ENCODE peak calls at places on chromosome 11, in ten cellular contexts. K is kidney; X is AG04450; G is adrenal gland; B is naive thymus-derived CD4-positive, alpha-beta T cell; W is upper lobe of right lung; D is thyroid gland; Z is GM23248; E is NB4; F is esophagus squamous epithelium. J is an unnamed sample.

GRCh38 chr11:118143661-118144185 is 8.9 kb downstream of the SCN4B start:
- DNase-seq in K (no peak), X (no peak), G (no peak), B (no peak), W (peak), D (no peak), Z (no peak), E (no peak), F (no peak), J (no peak)

GRCh38 chr11:44840526-44840925 is 110.2 kb downstream of the TP53I11 start:
- DNase-seq in K (no peak), X (no peak), G (no peak), B (no peak), W (no peak), D (no peak), Z (no peak), E (no peak), F (no peak), J (no peak)

GRCh38 chr11:104151404-104152204 is 12.3 kb downstream of the PDGFD start:
- DNase-seq in K (no peak), X (no peak), G (no peak), B (no peak), W (no peak), D (no peak), Z (peak), E (peak), F (no peak), J (no peak)

GRCh38 chr11:34566736-34567135 is 53.1 kb upstream of the ELF5 start:
- DNase-seq in K (no peak), X (no peak), G (no peak), B (no peak), W (no peak), D (no peak), Z (no peak), E (no peak), F (no peak), J (no peak)

GRCh38 chr11:118339281-118340045 is 3.0 kb downstream of the CD3D start:
- DNase-seq in K (no peak), X (no peak), G (no peak), B (peak), W (no peak), D (no peak), Z (no peak), E (no peak), F (no peak), J (no peak)

GRCh38 chr11:7665473-7666291 is 7.6 kb downstream of the CYB5R2 start:
- DNase-seq in K (peak), X (no peak), G (peak), B (peak), W (peak), D (peak), Z (peak), E (peak), F (peak), J (peak)

GRCh38 chr11:10387209-10388083 is 67.6 kb upstream of the AMPD3 start:
- DNase-seq in K (no peak), X (peak), G (peak), B (no peak), W (no peak), D (peak), Z (peak), E (no peak), F (no peak), J (no peak)

GRCh38 chr11:14454861-14455632 is 44.6 kb downstream of the COPB1 start:
- DNase-seq in K (no peak), X (no peak), G (peak), B (peak), W (no peak), D (no peak), Z (peak), E (peak), F (no peak), J (peak)

GRCh38 chr11:68142028-68142412 is 20.8 kb upstream of the CHKA start:
- DNase-seq in K (no peak), X (no peak), G (no peak), B (peak), W (no peak), D (peak), Z (no peak), E (peak), F (no peak), J (no peak)

GRCh38 chr11:46918087-46918751 is at the start of gene LRP4:
- DNase-seq in K (peak), X (no peak), G (no peak), B (no peak), W (no peak), D (peak), Z (peak), E (peak), F (no peak), J (peak)

GRCh38 chr11:69253028-69253427 is 40.9 kb upstream of the MYEOV start:
- DNase-seq in K (no peak), X (peak), G (no peak), B (no peak), W (no peak), D (no peak), Z (peak), E (no peak), F (no peak), J (no peak)

GRCh38 chr11:86577663-86578636 is 94.5 kb downstream of the ME3 start:
- DNase-seq in K (peak), X (peak), G (peak), B (no peak), W (no peak), D (peak), Z (peak), E (no peak), F (no peak), J (no peak)

GRCh38 chr11:31903225-31904074 is 92.3 kb upstream of the PAX6 start:
- DNase-seq in K (no peak), X (no peak), G (no peak), B (no peak), W (no peak), D (no peak), Z (no peak), E (no peak), F (no peak), J (no peak)

GRCh38 chr11:75813126-75813525 is 1.9 kb upstream of the UVRAG start:
- DNase-seq in K (no peak), X (no peak), G (no peak), B (no peak), W (no peak), D (no peak), Z (no peak), E (no peak), F (no peak), J (no peak)

GRCh38 chr11:117054382-117054781 is 43.8 kb downstream of the SIK3 start:
- DNase-seq in K (no peak), X (no peak), G (no peak), B (no peak), W (no peak), D (no peak), Z (no peak), E (no peak), F (no peak), J (peak)

GRCh38 chr11:87358461-87358860 is 320.7 kb downstream of the TMEM135 start:
- DNase-seq in K (no peak), X (no peak), G (no peak), B (no peak), W (no peak), D (no peak), Z (no peak), E (no peak), F (no peak), J (no peak)

GRCh38 chr11:50298182-50298988 is 265.7 kb downstream of the OR4C45 start:
- DNase-seq in K (no peak), X (no peak), G (no peak), B (no peak), W (no peak), D (no peak), Z (peak), E (no peak), F (no peak), J (no peak)

GRCh38 chr11:77191429-77191822 is 63.4 kb downstream of the MYO7A start:
- DNase-seq in K (peak), X (no peak), G (no peak), B (no peak), W (no peak), D (peak), Z (peak), E (no peak), F (no peak), J (no peak)

GRCh38 chr11:77190331-77191075 is 62.5 kb downstream of the MYO7A start:
- DNase-seq in K (peak), X (no peak), G (no peak), B (no peak), W (no peak), D (no peak), Z (no peak), E (no peak), F (no peak), J (no peak)

GRCh38 chr11:77193915-77194830 is 66.1 kb downstream of the MYO7A start:
- DNase-seq in K (peak), X (no peak), G (no peak), B (no peak), W (no peak), D (no peak), Z (no peak), E (peak), F (no peak), J (peak)

GRCh38 chr11:77193167-77193566 is 65.1 kb downstream of the MYO7A start:
- DNase-seq in K (no peak), X (no peak), G (no peak), B (no peak), W (no peak), D (no peak), Z (no peak), E (no peak), F (no peak), J (no peak)

DNA sequence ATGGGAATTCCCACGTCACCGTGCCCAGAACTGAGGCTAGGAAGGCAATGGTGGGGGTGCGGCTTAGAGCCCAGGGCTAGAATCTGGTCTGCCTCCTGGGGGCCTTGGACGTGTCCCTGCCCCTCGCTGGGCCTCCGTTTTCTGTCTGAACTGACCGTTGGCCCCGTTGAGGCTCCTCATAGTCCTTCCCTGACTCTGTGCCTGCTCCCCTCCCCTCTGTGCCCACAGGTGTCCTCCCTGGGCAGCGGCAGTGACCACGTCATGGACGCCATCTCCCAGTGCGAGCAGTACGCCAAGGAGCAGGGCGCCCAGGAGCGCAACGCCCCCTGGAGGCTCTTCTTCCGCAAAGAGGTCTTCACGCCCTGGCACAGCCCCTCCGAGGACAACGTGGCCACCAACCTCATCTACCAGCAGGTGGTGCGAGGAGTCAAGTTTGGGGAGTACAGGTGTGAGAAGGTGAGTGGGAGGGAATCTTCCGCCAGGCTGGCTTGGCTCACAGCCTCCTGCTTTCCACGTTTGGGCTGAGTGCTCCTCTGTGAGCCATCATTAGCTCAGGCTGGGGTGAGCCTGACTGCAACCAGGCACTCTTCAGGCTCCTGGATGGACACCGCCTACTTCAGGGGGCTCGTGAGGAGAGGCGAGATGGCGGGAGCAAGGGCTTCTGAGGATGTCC is 63.9 kb downstream of the MYO7A start:
- DNase-seq in K (peak), X (no peak), G (peak), B (peak), W (peak), D (peak), Z (peak), E (peak), F (no peak), J (peak)
- H3K4me3 ChIP-seq in K (no peak), X (no peak), G (no peak), B (no peak), W (no peak), D (no peak), Z (peak), E (no peak), F (no peak), J (no peak)

DNA sequence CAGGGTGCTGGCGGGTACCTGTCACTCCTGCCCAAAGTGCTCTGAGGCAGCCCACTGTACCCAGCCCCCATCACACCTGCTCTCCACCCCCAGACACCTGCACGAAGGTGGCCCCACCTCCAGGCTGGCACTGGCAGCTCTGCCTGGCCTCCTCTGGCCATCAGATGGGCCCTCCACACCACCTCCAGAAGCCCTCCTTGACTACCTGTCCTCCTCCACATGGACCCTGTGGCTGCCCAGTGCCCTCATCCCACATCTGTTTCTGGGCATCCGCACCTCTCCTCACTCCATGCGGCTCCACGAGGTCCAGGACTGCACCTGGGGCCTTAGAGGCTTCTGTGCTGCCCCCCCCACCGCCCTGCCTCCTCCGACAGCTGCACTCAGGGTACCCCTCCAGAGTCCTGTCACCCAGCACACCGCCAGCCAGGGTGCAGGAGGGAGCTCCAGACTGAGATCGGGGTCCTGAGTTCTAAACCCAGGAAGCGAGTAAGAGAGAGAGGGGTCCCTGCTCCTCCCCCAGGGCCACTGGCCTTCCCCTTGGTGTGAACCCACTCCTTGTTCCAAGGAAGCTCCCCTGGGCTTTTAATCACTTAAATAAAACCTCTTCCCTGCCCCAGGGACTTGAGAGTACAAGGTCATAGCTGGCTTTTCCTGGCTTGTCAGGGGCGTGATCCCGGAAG is 1.7 kb downstream of the CTSD start:
- DNase-seq in K (peak), X (no peak), G (peak), B (no peak), W (peak), D (no peak), Z (peak), E (no peak), F (no peak), J (no peak)
- H3K4me3 ChIP-seq in K (peak), X (no peak), G (peak), B (peak), W (peak), D (peak), Z (peak), E (no peak), F (peak), J (peak)

DNA sequence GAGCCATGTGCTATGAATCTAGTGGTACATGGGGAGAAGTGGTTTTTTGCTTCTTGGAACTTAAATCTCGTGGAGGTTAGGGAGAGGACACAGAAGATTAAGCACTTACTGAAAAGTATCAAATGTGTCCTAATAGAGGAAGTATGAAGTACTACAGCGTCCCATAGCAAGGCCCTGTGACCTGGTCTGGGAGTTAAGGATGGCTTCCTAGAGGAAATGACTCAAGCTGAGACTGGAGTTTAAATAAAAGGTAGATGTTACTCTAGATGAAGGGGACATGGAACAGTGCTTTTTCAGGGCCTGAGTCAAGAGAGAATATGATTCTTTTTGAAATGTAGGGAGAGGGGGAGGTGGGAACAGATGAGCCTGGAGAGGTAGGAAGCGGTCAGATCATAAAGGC is 202.9 kb downstream of the GRIK4 start:
- DNase-seq in K (no peak), X (no peak), G (peak), B (no peak), W (no peak), D (no peak), Z (peak), E (peak), F (no peak), J (no peak)
- H3K4me3 ChIP-seq in K (no peak), X (no peak), G (no peak), B (no peak), W (no peak), D (no peak), Z (no peak), E (no peak), F (no peak), J (no peak)

GRCh38 chr11:64870176-64870892 is 8.1 kb downstream of the EHD1 start:
- DNase-seq in K (no peak), X (no peak), G (peak), B (no peak), W (no peak), D (no peak), Z (peak), E (peak), F (no peak), J (no peak)
- H3K4me3 ChIP-seq in K (no peak), X (peak), G (no peak), B (peak), W (peak), D (no peak), Z (peak), E (no peak), F (no peak), J (no peak)

GRCh38 chr11:115504279-115505158 is at the start of gene CADM1:
- DNase-seq in K (peak), X (peak), G (peak), B (peak), W (peak), D (peak), Z (peak), E (no peak), F (peak), J (peak)
- H3K4me3 ChIP-seq in K (peak), X (peak), G (peak), B (peak), W (peak), D (peak), Z (peak), E (no peak), F (peak), J (peak)

DNA sequence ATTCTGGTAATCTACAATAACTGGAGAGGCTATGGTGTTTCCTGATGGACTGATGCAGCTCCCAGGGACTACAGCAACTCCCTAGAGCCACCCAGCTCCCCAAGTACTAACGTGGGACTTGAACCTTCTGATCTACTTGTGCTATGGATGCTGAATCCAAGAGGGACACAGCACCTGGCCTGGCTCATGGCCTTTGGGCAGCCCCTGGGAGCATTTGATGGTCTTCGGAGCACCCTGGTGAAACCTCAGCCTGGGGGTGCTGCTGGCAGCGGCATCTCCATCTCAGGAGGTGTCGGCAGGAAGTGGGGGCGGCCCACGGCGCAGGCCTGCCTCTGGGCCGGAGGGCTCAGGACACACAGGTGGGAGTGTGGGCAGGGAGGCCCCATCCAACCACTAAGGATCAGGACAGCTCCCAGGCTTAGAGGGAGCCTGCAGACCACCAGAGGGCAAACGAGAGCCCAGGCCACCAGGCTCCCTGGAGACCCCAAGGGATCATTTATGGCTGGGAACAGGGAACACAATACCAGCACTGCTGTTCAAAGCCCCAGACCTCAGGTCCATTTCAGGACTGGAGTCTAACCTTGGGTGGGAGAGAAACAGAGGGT is 8.7 kb downstream of the EHD1 start:
- DNase-seq in K (no peak), X (no peak), G (no peak), B (no peak), W (no peak), D (no peak), Z (no peak), E (no peak), F (no peak), J (no peak)
- H3K4me3 ChIP-seq in K (no peak), X (peak), G (no peak), B (peak), W (peak), D (no peak), Z (no peak), E (no peak), F (no peak), J (peak)